ENCODE peak calls at places on chromosome 12, in seven cellular contexts. One of them, this sample, is unnamed.

GRCh38 chr12:97639702-97640101 is 177.1 kb downstream of the RMST start:
- DNase-seq in HepG2: peak
- DNase-seq in SK-N-SH: no peak
- DNase-seq in HCT116: no peak
- DNase-seq in H1: no peak
- DNase-seq in GM12878: no peak
- DNase-seq in K562: no peak
- DNase-seq in this sample: no peak

GRCh38 chr12:68871899-68872298 is 61.1 kb downstream of the CPM start:
- DNase-seq in HepG2: peak
- DNase-seq in SK-N-SH: no peak
- DNase-seq in HCT116: peak
- DNase-seq in H1: no peak
- DNase-seq in GM12878: no peak
- DNase-seq in K562: no peak
- DNase-seq in this sample: peak

GRCh38 chr12:122064780-122065588 is 13.6 kb upstream of the MLXIP start:
- DNase-seq in HepG2: peak
- DNase-seq in SK-N-SH: peak
- DNase-seq in HCT116: peak
- DNase-seq in H1: peak
- DNase-seq in GM12878: no peak
- DNase-seq in K562: peak
- DNase-seq in this sample: no peak

GRCh38 chr12:124436366-124436765 is 131.0 kb downstream of the NCOR2 start:
- DNase-seq in HepG2: no peak
- DNase-seq in SK-N-SH: no peak
- DNase-seq in HCT116: no peak
- DNase-seq in H1: no peak
- DNase-seq in GM12878: no peak
- DNase-seq in K562: peak
- DNase-seq in this sample: no peak

GRCh38 chr12:42104087-42104486 is 40.6 kb downstream of the GXYLT1 start:
- DNase-seq in HepG2: no peak
- DNase-seq in SK-N-SH: no peak
- DNase-seq in HCT116: no peak
- DNase-seq in H1: no peak
- DNase-seq in GM12878: no peak
- DNase-seq in K562: no peak
- DNase-seq in this sample: no peak

GRCh38 chr12:63238892-63239291 is 87.9 kb upstream of the AVPR1A start:
- DNase-seq in HepG2: no peak
- DNase-seq in SK-N-SH: no peak
- DNase-seq in HCT116: no peak
- DNase-seq in H1: no peak
- DNase-seq in GM12878: no peak
- DNase-seq in K562: no peak
- DNase-seq in this sample: no peak

GRCh38 chr12:122872815-122873361 is 23.0 kb downstream of the VPS37B start:
- DNase-seq in HepG2: no peak
- DNase-seq in SK-N-SH: peak
- DNase-seq in HCT116: no peak
- DNase-seq in H1: no peak
- DNase-seq in GM12878: no peak
- DNase-seq in K562: no peak
- DNase-seq in this sample: no peak

GRCh38 chr12:46372131-46372851 is at the start of gene SLC38A2:
- DNase-seq in HepG2: peak
- DNase-seq in SK-N-SH: peak
- DNase-seq in HCT116: peak
- DNase-seq in H1: no peak
- DNase-seq in GM12878: no peak
- DNase-seq in K562: peak
- DNase-seq in this sample: peak

GRCh38 chr12:67651380-67651695 is 2.8 kb downstream of the DYRK2 start:
- DNase-seq in HepG2: peak
- DNase-seq in SK-N-SH: peak
- DNase-seq in HCT116: no peak
- DNase-seq in H1: no peak
- DNase-seq in GM12878: no peak
- DNase-seq in K562: no peak
- DNase-seq in this sample: peak

GRCh38 chr12:115451785-115452736 is 768.1 kb upstream of the TBX3 start:
- DNase-seq in HepG2: peak
- DNase-seq in SK-N-SH: peak
- DNase-seq in HCT116: no peak
- DNase-seq in H1: peak
- DNase-seq in GM12878: no peak
- DNase-seq in K562: peak
- DNase-seq in this sample: peak

GRCh38 chr12:6333566-6333965 is 8.3 kb downstream of the TNFRSF1A start:
- DNase-seq in HepG2: no peak
- DNase-seq in SK-N-SH: no peak
- DNase-seq in HCT116: no peak
- DNase-seq in H1: no peak
- DNase-seq in GM12878: no peak
- DNase-seq in K562: no peak
- DNase-seq in this sample: no peak

GRCh38 chr12:54378791-54379400 is 5.6 kb downstream of the ZNF385A start:
- DNase-seq in HepG2: peak
- DNase-seq in SK-N-SH: peak
- DNase-seq in HCT116: no peak
- DNase-seq in H1: peak
- DNase-seq in GM12878: no peak
- DNase-seq in K562: peak
- DNase-seq in this sample: peak

GRCh38 chr12:124233846-124234620 is 60.9 kb upstream of the RFLNA start:
- DNase-seq in HepG2: no peak
- DNase-seq in SK-N-SH: no peak
- DNase-seq in HCT116: no peak
- DNase-seq in H1: no peak
- DNase-seq in GM12878: no peak
- DNase-seq in K562: no peak
- DNase-seq in this sample: peak

GRCh38 chr12:102652645-102653313 is 172.4 kb upstream of the IGF1 start:
- DNase-seq in HepG2: no peak
- DNase-seq in SK-N-SH: no peak
- DNase-seq in HCT116: no peak
- DNase-seq in H1: no peak
- DNase-seq in GM12878: no peak
- DNase-seq in K562: no peak
- DNase-seq in this sample: no peak

GRCh38 chr12:104605685-104606084 is 148.9 kb downstream of the CHST11 start:
- DNase-seq in HepG2: no peak
- DNase-seq in SK-N-SH: no peak
- DNase-seq in HCT116: no peak
- DNase-seq in H1: no peak
- DNase-seq in GM12878: no peak
- DNase-seq in K562: no peak
- DNase-seq in this sample: no peak

GRCh38 chr12:26124491-26125450 is at the start of gene BHLHE41:
- DNase-seq in HepG2: no peak
- DNase-seq in SK-N-SH: peak
- DNase-seq in HCT116: no peak
- DNase-seq in H1: peak
- DNase-seq in GM12878: no peak
- DNase-seq in K562: peak
- DNase-seq in this sample: peak

GRCh38 chr12:48160807-48161206 is 3.5 kb upstream of the ASB8 start:
- DNase-seq in HepG2: no peak
- DNase-seq in SK-N-SH: no peak
- DNase-seq in HCT116: no peak
- DNase-seq in H1: no peak
- DNase-seq in GM12878: no peak
- DNase-seq in K562: no peak
- DNase-seq in this sample: no peak

GRCh38 chr12:116135209-116135930 is 142.1 kb downstream of the MED13L start:
- DNase-seq in HepG2: peak
- DNase-seq in SK-N-SH: peak
- DNase-seq in HCT116: peak
- DNase-seq in H1: no peak
- DNase-seq in GM12878: no peak
- DNase-seq in K562: no peak
- DNase-seq in this sample: no peak

DNA sequence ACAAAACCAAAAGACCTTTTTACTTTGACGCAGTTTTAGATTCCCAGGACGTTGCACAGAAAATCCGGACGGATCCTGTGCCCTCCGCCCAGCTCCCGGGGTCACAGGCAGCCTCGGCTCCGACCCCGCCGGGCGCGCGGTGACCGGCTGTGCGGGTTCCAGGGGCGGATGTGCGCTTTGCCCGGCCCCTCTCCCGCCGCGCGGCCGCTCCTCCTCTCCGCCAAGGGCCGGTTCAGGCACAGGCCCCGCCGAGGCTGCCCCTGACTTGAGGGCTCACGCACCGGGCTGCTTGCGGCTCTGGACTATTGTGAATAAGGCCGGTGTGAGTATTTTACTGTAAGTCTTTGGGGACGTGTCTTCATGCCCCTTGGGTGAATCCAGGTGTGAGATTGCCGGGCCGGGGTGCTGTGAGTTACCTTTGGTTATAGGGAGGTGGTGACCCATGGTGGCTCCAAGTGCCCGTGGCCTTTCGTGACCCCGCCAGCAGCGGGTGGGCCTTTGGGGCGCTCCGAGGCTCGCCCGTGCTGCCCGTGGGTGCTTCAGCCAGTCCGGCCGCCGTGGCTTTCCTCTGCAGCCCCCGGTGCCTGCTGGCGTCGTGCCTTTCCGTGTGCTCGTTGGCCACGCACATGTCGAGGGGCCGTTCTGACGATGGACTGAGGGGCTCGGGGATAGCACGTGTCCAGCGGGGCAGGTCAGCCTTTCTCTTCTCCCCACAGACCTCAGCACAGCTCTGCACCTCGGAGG is 45.9 kb downstream of the NOC4L start:
- DNase-seq in HepG2: no peak
- DNase-seq in SK-N-SH: no peak
- DNase-seq in HCT116: no peak
- DNase-seq in H1: peak
- DNase-seq in GM12878: no peak
- DNase-seq in K562: no peak
- DNase-seq in this sample: no peak
- TF ChIP-seq JUND in HepG2: no peak
- TF ChIP-seq JUND in SK-N-SH: no peak
- TF ChIP-seq JUND in HCT116: no peak
- TF ChIP-seq JUND in H1: no peak
- TF ChIP-seq JUND in GM12878: no peak
- TF ChIP-seq JUND in K562: no peak
- TF ChIP-seq JUND in this sample: no peak

GRCh38 chr12:14416658-14417057 is 51.2 kb downstream of the ATF7IP start:
- DNase-seq in HepG2: peak
- DNase-seq in SK-N-SH: peak
- DNase-seq in HCT116: no peak
- DNase-seq in H1: no peak
- DNase-seq in GM12878: no peak
- DNase-seq in K562: no peak
- DNase-seq in this sample: no peak

GRCh38 chr12:14422516-14423230 is 57.2 kb downstream of the ATF7IP start:
- DNase-seq in HepG2: no peak
- DNase-seq in SK-N-SH: no peak
- DNase-seq in HCT116: no peak
- DNase-seq in H1: no peak
- DNase-seq in GM12878: no peak
- DNase-seq in K562: no peak
- DNase-seq in this sample: no peak

GRCh38 chr12:14418526-14418925 is 53.0 kb downstream of the ATF7IP start:
- DNase-seq in HepG2: no peak
- DNase-seq in SK-N-SH: peak
- DNase-seq in HCT116: no peak
- DNase-seq in H1: no peak
- DNase-seq in GM12878: no peak
- DNase-seq in K562: no peak
- DNase-seq in this sample: peak

DNA sequence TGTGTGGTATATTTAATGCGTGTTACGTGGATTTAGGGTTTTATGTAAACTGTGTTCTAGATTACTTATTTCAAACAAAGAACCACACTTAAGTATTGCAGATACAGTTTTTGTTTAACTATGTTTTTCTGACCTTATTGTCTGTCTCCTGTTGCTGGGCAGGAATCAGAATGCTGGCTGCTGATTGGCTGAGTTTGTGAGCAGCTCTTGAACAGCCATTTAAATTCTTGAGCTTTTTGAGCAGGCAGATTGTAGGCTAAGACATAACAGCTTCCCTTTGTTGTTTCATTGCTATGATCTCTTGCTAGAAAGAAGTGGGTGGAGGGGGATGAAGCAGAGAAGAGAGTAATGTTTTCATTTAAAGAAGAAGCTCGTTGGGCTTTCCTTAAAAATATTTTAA is 52.2 kb downstream of the ATF7IP start:
- DNase-seq in HepG2: peak
- DNase-seq in SK-N-SH: peak
- DNase-seq in HCT116: no peak
- DNase-seq in H1: peak
- DNase-seq in GM12878: no peak
- DNase-seq in K562: peak
- DNase-seq in this sample: peak
- TF ChIP-seq JUND in HepG2: no peak
- TF ChIP-seq JUND in SK-N-SH: no peak
- TF ChIP-seq JUND in HCT116: no peak
- TF ChIP-seq JUND in H1: no peak
- TF ChIP-seq JUND in GM12878: no peak
- TF ChIP-seq JUND in K562: no peak
- TF ChIP-seq JUND in this sample: no peak

GRCh38 chr12:107903377-107904061 is 129.0 kb downstream of the ASCL4 start:
- DNase-seq in HepG2: no peak
- DNase-seq in SK-N-SH: peak
- DNase-seq in HCT116: no peak
- DNase-seq in H1: peak
- DNase-seq in GM12878: peak
- DNase-seq in K562: peak
- DNase-seq in this sample: peak
- TF ChIP-seq JUND in HepG2: no peak
- TF ChIP-seq JUND in SK-N-SH: no peak
- TF ChIP-seq JUND in HCT116: no peak
- TF ChIP-seq JUND in H1: no peak
- TF ChIP-seq JUND in GM12878: no peak
- TF ChIP-seq JUND in K562: no peak
- TF ChIP-seq JUND in this sample: no peak

DNA sequence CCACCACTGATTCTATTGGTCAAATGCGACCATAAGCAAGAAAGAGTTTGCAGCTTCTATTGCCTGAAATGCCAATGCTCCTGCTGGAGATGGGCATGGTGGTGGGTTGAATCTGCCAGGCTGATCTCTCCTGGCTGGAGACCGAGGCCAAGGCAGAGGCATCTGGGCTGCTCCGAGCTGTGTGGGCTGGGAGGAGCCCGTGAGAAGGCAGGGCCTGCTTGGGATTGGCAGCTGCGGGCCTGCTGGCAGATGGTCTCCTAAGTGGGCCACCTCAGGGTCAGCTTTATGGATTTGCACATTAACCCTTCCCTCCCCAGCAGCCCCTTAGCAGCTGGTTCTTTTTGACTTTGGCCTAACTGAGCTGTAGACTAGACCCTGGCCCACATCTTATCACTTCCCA is 25.4 kb downstream of the SRRM4 start:
- DNase-seq in HepG2: no peak
- DNase-seq in SK-N-SH: peak
- DNase-seq in HCT116: no peak
- DNase-seq in H1: no peak
- DNase-seq in GM12878: no peak
- DNase-seq in K562: no peak
- DNase-seq in this sample: no peak
- TF ChIP-seq JUND in HepG2: no peak
- TF ChIP-seq JUND in SK-N-SH: no peak
- TF ChIP-seq JUND in HCT116: no peak
- TF ChIP-seq JUND in H1: no peak
- TF ChIP-seq JUND in GM12878: no peak
- TF ChIP-seq JUND in K562: no peak
- TF ChIP-seq JUND in this sample: no peak

This sample was measured in T47D.